ENCODE peak calls at places on chromosomes 4 and X, in seven cellular contexts. Q is left cardiac atrium; E is stimulated activated CD4-positive, alpha-beta T cell treated with anti-CD3 and anti-CD28 coated beads, Interleukin-1b, Interleukin-23, amount 100 ng/mL, for 24 hours; A is HEK293T; H is type B pancreatic cell; R is brain microvascular endothelial cell; P is RKO. B is an unnamed sample.

GRCh38 chr4:71211748-71212147 is 127.1 kb upstream of the SLC4A4 start:
- DNase-seq in Q (no peak), E (no peak), A (no peak), H (no peak), R (no peak), P (no peak), B (no peak)

GRCh38 chrX:8738588-8739189 is 6.8 kb upstream of the ANOS1 start:
- DNase-seq in Q (peak), E (no peak), A (no peak), H (no peak), R (no peak), P (peak), B (no peak)

GRCh38 chrX:118507766-118508165 is 12.2 kb downstream of the DOCK11 start:
- DNase-seq in Q (no peak), E (no peak), A (no peak), H (no peak), R (no peak), P (no peak), B (no peak)

GRCh38 chr4:19213388-19213787 is 1038.3 kb upstream of the SLIT2 start:
- DNase-seq in Q (no peak), E (no peak), A (no peak), H (no peak), R (peak), P (no peak), B (no peak)

GRCh38 chrX:33138677-33139249 is 72.6 kb downstream of the DMD start:
- DNase-seq in Q (no peak), E (no peak), A (no peak), H (no peak), R (peak), P (peak), B (no peak)

GRCh38 chrX:20306668-20307067 is 40.0 kb upstream of the RPS6KA3 start:
- DNase-seq in Q (no peak), E (no peak), A (no peak), H (no peak), R (no peak), P (no peak), B (no peak)

GRCh38 chr4:162497564-162498167 is 333.9 kb upstream of the FSTL5 start:
- DNase-seq in Q (no peak), E (no peak), A (peak), H (no peak), R (peak), P (peak), B (no peak)

GRCh38 chr4:1531683-1532548 is 125.7 kb upstream of the NKX1-1 start:
- DNase-seq in Q (peak), E (no peak), A (no peak), H (no peak), R (no peak), P (no peak), B (no peak)

GRCh38 chr4:41873380-41874295 is 61.6 kb upstream of the TMEM33 start:
- DNase-seq in Q (no peak), E (no peak), A (no peak), H (no peak), R (no peak), P (no peak), B (no peak)

GRCh38 chrX:129748265-129748664 is 9.5 kb downstream of the XPNPEP2 start:
- DNase-seq in Q (no peak), E (no peak), A (no peak), H (no peak), R (no peak), P (no peak), B (no peak)

GRCh38 chrX:39377773-39378172 is 576.5 kb downstream of the MID1IP1 start:
- DNase-seq in Q (no peak), E (no peak), A (no peak), H (no peak), R (no peak), P (no peak), B (no peak)

GRCh38 chr4:4333265-4333706 is 43.2 kb downstream of the ZBTB49 start:
- DNase-seq in Q (peak), E (no peak), A (no peak), H (no peak), R (peak), P (no peak), B (no peak)

GRCh38 chrX:15946783-15947550 is 92.4 kb upstream of the AP1S2 start:
- DNase-seq in Q (no peak), E (no peak), A (no peak), H (no peak), R (peak), P (peak), B (no peak)

GRCh38 chr4:5812506-5813229 is 80.2 kb downstream of the CRMP1 start:
- DNase-seq in Q (no peak), E (no peak), A (peak), H (no peak), R (peak), P (peak), B (peak)

GRCh38 chrX:50609796-50610195 is 139.2 kb upstream of the DGKK start:
- DNase-seq in Q (no peak), E (no peak), A (no peak), H (no peak), R (peak), P (no peak), B (no peak)

GRCh38 chrX:53236025-53236679 is 11.1 kb upstream of the KDM5C start:
- DNase-seq in Q (no peak), E (no peak), A (no peak), H (no peak), R (no peak), P (no peak), B (no peak)

GRCh38 chr4:105158837-105159236 is 12.2 kb downstream of the TET2 start:
- DNase-seq in Q (no peak), E (no peak), A (no peak), H (no peak), R (no peak), P (no peak), B (no peak)

GRCh38 chr4:58303456-58303855 is 1193.3 kb upstream of the IGFBP7 start:
- DNase-seq in Q (no peak), E (no peak), A (no peak), H (no peak), R (no peak), P (no peak), B (no peak)

GRCh38 chr4:112840061-112840460 is 203.1 kb downstream of the LARP7 start:
- DNase-seq in Q (no peak), E (no peak), A (no peak), H (no peak), R (peak), P (no peak), B (no peak)

GRCh38 chr4:128590773-128591172 is 218.7 kb upstream of the JADE1 start:
- DNase-seq in Q (no peak), E (no peak), A (no peak), H (no peak), R (no peak), P (no peak), B (no peak)

GRCh38 chr4:53186714-53187358 is 179.0 kb downstream of the SCFD2 start:
- DNase-seq in Q (no peak), E (no peak), A (peak), H (no peak), R (no peak), P (no peak), B (no peak)

GRCh38 chr4:55736605-55737183 is 82.9 kb upstream of the EXOC1L start:
- DNase-seq in Q (no peak), E (no peak), A (no peak), H (no peak), R (no peak), P (peak), B (no peak)

GRCh38 chr4:135184715-135185114 is 983.1 kb upstream of the PABPC4L start:
- DNase-seq in Q (no peak), E (no peak), A (no peak), H (no peak), R (no peak), P (no peak), B (no peak)

GRCh38 chr4:115042496-115042895 is 70.9 kb downstream of the NDST4 start:
- DNase-seq in Q (no peak), E (no peak), A (no peak), H (no peak), R (no peak), P (no peak), B (no peak)

GRCh38 chrX:16319929-16320328 is 152.6 kb downstream of the MAGEB17 start:
- DNase-seq in Q (no peak), E (no peak), A (no peak), H (no peak), R (peak), P (no peak), B (no peak)

GRCh38 chr4:38322709-38323108 is 341.3 kb upstream of the KLF3 start:
- DNase-seq in Q (peak), E (no peak), A (no peak), H (no peak), R (peak), P (no peak), B (no peak)

GRCh38 chr4:140641789-140642439 is 73.2 kb upstream of the UCP1 start:
- DNase-seq in Q (peak), E (no peak), A (no peak), H (no peak), R (no peak), P (no peak), B (no peak)

GRCh38 chr4:186486172-186486571 is 69.2 kb downstream of the MTNR1A start:
- DNase-seq in Q (no peak), E (no peak), A (no peak), H (no peak), R (no peak), P (no peak), B (no peak)